ENCODE peak calls at places on chromosomes 3 and 15, in six cellular contexts. I, X, O, V, D and Q are unnamed samples.

GRCh38 chr3:101377209-101377608 is 56.8 kb upstream of the IMPG2 start:
- DNase-seq in X (no peak), I (no peak), O (no peak), D (no peak), V (no peak), Q (no peak)

GRCh38 chr3:52104664-52105281 is 48.4 kb upstream of the DUSP7 start:
- DNase-seq in I (no peak), O (no peak), D (no peak), X (no peak), V (no peak), Q (no peak)

GRCh38 chr3:12353796-12354505 is 65.1 kb downstream of the PPARG start:
- DNase-seq in O (no peak), V (no peak), D (no peak), X (no peak), I (no peak), Q (no peak)

GRCh38 chr15:79970921-79971434 is at the start of gene BCL2A1:
- DNase-seq in X (peak; percentile 93), I (no peak), O (peak; percentile 44), D (peak; percentile 29), V (no peak), Q (no peak)

GRCh38 chr3:49134471-49135265 is 1.8 kb upstream of the LAMB2 start:
- DNase-seq in V (no peak), O (no peak), I (no peak), D (no peak), X (no peak), Q (no peak)

GRCh38 chr15:75171408-75171807 is 30.3 kb upstream of the C15orf39 start:
- DNase-seq in X (peak; percentile 49), V (no peak), D (no peak), O (no peak), I (no peak), Q (no peak)

GRCh38 chr15:88940110-88940675 is 27.0 kb upstream of the MFGE8 start:
- DNase-seq in O (no peak), X (no peak), D (no peak), I (no peak), V (no peak), Q (no peak)

GRCh38 chr15:70528270-70528706 is 235.1 kb downstream of the UACA start:
- DNase-seq in I (no peak), O (peak; percentile 36), D (no peak), V (no peak), X (no peak), Q (peak; percentile 12)

GRCh38 chr3:158765518-158766205 is 33.4 kb upstream of the RARRES1 start:
- DNase-seq in O (no peak), I (no peak), D (no peak), X (no peak), V (peak; percentile 24), Q (no peak)

GRCh38 chr3:146969356-146969755 is 364.2 kb upstream of the PLSCR5 start:
- DNase-seq in D (no peak), X (no peak), O (no peak), V (no peak), I (no peak), Q (no peak)

GRCh38 chr3:150739877-150740645 is 22.9 kb downstream of the SIAH2 start:
- DNase-seq in V (no peak), X (no peak), D (no peak), I (no peak), O (no peak), Q (no peak)

GRCh38 chr15:77837649-77838025 is 204.9 kb upstream of the LINGO1 start:
- DNase-seq in O (no peak), V (no peak), I (no peak), D (no peak), X (no peak), Q (no peak)

GRCh38 chr3:118806423-118806822 is 228.2 kb downstream of the IGSF11 start:
- DNase-seq in O (no peak), V (no peak), I (no peak), X (no peak), D (no peak), Q (no peak)

GRCh38 chr3:150956376-150956775 is 16.2 kb downstream of the CLRN1 start:
- DNase-seq in I (no peak), V (no peak), X (peak; percentile 38), D (no peak), O (no peak), Q (no peak)

GRCh38 chr3:72223628-72224027 is 438.7 kb upstream of the PROK2 start:
- DNase-seq in I (no peak), O (no peak), V (no peak), X (no peak), D (no peak), Q (no peak)

GRCh38 chr3:15601399-15602145 is at the start of the genes BTD and HACL1:
- DNase-seq in X (peak; percentile 97), I (no peak), O (peak; percentile 98), D (peak; percentile 95), V (peak; percentile 97), Q (peak; percentile 98)

GRCh38 chr3:159627229-159627628 is 361.4 kb upstream of the IL12A start:
- DNase-seq in X (no peak), D (no peak), V (no peak), I (no peak), O (no peak), Q (no peak)

GRCh38 chr15:23647421-23648375 is at the start of gene MAGEL2:
- DNase-seq in X (no peak), D (no peak), V (no peak), O (no peak), I (no peak), Q (no peak)